ENCODE peak calls at places on chromosomes 11 and 22, in seven cellular contexts. M is SK-N-SH, D is HepG2, F is HCT116, J is H1, G is GM12878, V is K562. R is an unnamed sample.

GRCh38 chr22:31104869-31105268 is 2.5 kb downstream of the SELENOM start:
- DNase-seq in V (peak), G (no peak), M (no peak), J (peak), D (no peak), F (no peak), R (no peak)

GRCh38 chr11:371051-371450 is 1.8 kb downstream of the B4GALNT4 start:
- DNase-seq in J (no peak), F (no peak), G (no peak), M (peak), D (no peak), V (no peak), R (no peak)

GRCh38 chr11:18676803-18677202 is 21.8 kb upstream of the TMEM86A start:
- DNase-seq in D (no peak), V (no peak), F (no peak), G (no peak), J (no peak), M (no peak), R (no peak)

GRCh38 chr11:21911046-21911445 is 281.8 kb upstream of the ANO5 start:
- DNase-seq in M (no peak), F (no peak), J (no peak), G (no peak), D (no peak), V (no peak), R (no peak)

GRCh38 chr22:27990451-27990840 is 71.4 kb upstream of the PITPNB start:
- DNase-seq in V (peak), D (no peak), G (no peak), F (no peak), J (no peak), M (no peak), R (no peak)

GRCh38 chr11:36142439-36142838 is 146.8 kb downstream of the COMMD9 start:
- DNase-seq in G (no peak), D (no peak), J (no peak), V (no peak), F (no peak), M (no peak), R (peak)

GRCh38 chr11:133934599-133935550 is 21.9 kb downstream of the IGSF9B start:
- DNase-seq in G (no peak), M (peak), V (peak), D (peak), J (no peak), F (peak), R (no peak)

GRCh38 chr11:69053546-69054396 is 5.0 kb downstream of the TPCN2 start:
- DNase-seq in G (no peak), J (no peak), F (no peak), V (no peak), D (no peak), M (no peak), R (no peak)

GRCh38 chr11:91837649-91838330 is 386.8 kb upstream of the FAT3 start:
- DNase-seq in G (no peak), F (no peak), V (no peak), M (no peak), D (no peak), J (no peak), R (no peak)

GRCh38 chr11:46002146-46002545 is 79.7 kb downstream of the LARGE2 start:
- DNase-seq in G (no peak), J (no peak), F (no peak), V (no peak), M (no peak), D (no peak), R (no peak)
- TF ChIP-seq JUND in G (no peak), J (no peak), F (no peak), V (no peak), M (no peak), D (no peak), R (no peak)

GRCh38 chr22:38782402-38783094 is 11.4 kb downstream of the DNAL4 start:
- DNase-seq in G (no peak), M (no peak), D (no peak), V (peak), J (no peak), F (no peak), R (no peak)
- TF ChIP-seq JUND in G (no peak), M (no peak), D (no peak), V (no peak), J (no peak), F (no peak), R (no peak)

DNA sequence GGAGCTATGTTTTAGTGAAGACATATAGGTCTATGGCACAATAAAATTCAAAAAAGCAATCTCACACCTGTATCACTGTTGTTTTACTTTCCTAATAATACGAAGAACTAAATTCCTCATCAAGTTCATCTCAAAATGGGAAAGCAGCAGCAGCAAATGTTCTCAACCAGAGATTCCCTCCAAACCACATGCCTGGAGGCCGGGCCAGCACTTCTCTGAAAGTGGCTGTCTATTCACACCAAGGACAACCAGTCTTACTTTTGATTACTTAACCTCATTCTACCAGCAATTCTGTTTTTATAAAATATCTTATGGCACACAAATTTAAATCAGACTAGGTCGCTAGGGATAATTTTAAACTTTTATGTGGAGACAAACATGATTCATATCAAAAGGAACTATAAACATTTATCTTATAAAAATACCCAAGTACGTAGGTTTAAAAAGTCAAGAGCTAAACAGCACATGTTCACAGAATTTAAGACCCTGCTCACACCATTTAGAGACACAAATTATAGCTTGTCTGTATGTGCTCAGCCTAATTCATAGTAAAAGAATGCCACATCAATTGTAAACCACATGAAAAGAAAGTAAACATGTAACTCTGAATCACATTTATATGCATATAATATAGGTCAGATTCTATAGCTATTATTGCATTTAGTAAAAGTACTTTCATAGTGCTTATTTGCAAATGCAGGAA is 46.1 kb downstream of the RRAS2 start:
- DNase-seq in V (no peak), D (no peak), M (no peak), F (no peak), G (no peak), J (no peak), R (no peak)
- TF ChIP-seq JUND in V (no peak), D (no peak), M (no peak), F (no peak), G (no peak), J (no peak), R (no peak)

DNA sequence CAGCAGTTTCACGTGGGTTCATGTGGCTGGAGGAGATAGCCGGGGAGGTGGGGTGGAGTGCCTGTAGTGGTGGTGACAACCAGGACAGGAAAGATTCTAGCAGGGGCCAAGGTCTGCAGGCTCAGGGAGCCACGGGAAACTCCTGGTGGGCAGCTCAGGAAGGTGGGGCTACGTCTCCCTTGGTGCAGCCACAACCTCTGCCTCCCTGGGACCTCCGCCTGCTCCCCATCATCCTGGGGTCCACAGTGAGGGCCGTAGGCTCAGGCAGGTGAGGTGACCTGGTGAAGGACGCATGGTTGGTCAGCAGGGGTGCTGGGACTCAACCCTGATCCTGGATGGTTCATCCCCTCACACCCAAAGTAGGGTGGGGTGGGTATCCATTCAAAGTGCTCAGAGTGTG is 524.1 kb downstream of the TBC1D22A start:
- DNase-seq in V (no peak), M (no peak), J (no peak), G (no peak), D (no peak), F (no peak), R (no peak)
- TF ChIP-seq JUND in V (no peak), M (no peak), J (no peak), G (no peak), D (no peak), F (no peak), R (no peak)

GRCh38 chr11:128373011-128373410 is 214.3 kb downstream of the ETS1 start:
- DNase-seq in V (no peak), J (no peak), G (no peak), F (no peak), M (no peak), D (no peak), R (no peak)

GRCh38 chr11:128365044-128365443 is 222.3 kb downstream of the ETS1 start:
- DNase-seq in F (no peak), D (peak), V (no peak), M (no peak), J (no peak), G (no peak), R (peak)

DNA sequence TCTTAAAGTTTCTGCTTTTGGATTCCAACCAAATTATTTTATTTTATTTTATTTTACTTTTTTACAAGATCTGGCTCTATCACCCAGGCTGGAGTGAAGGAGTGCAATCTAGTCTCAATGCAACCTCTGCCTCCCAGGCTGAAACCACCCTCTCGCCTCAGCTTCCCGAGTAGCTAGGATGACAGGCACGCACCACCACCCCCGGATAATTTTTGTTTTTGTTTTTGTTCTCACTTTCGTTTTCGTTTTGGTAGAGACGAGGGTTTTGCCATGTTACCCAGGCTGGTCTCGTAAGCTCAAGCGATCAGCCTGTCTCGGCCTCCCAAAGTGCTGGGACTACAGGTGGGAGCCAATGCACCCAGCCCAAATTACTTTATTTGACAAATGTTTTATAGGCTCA is 219.8 kb downstream of the ETS1 start:
- DNase-seq in M (no peak), D (no peak), V (no peak), J (no peak), G (peak), F (no peak), R (peak)
- TF ChIP-seq JUND in M (no peak), D (no peak), V (no peak), J (no peak), G (no peak), F (no peak), R (no peak)